ENCODE peak calls at places on chromosome 10, in five cellular contexts. One of them, this sample, is unnamed.
A peak's percentile ranks its signal among the peaks of the same experiment; 100 is the strongest.

GRCh38 chr10:29895436-29895835 is 163.9 kb downstream of the JCAD start:
- DNase-seq in heart left ventricle: peak; percentile 79
- DNase-seq in keratinocyte: no peak
- DNase-seq in AG04450: peak; percentile 86
- DNase-seq in sigmoid colon: peak; percentile 79
- DNase-seq in this sample: peak; percentile 90

GRCh38 chr10:90179696-90180407 is 478.5 kb downstream of the KIF20B start:
- DNase-seq in heart left ventricle: no peak
- DNase-seq in keratinocyte: peak; percentile 62
- DNase-seq in AG04450: peak; percentile 58
- DNase-seq in sigmoid colon: no peak
- DNase-seq in this sample: no peak

GRCh38 chr10:113558336-113558735 is 5.5 kb downstream of the HABP2 start:
- DNase-seq in heart left ventricle: no peak
- DNase-seq in keratinocyte: no peak
- DNase-seq in AG04450: no peak
- DNase-seq in sigmoid colon: no peak
- DNase-seq in this sample: no peak

GRCh38 chr10:129908406-129908805 is 55.7 kb downstream of the EBF3 start:
- DNase-seq in heart left ventricle: no peak
- DNase-seq in keratinocyte: no peak
- DNase-seq in AG04450: no peak
- DNase-seq in sigmoid colon: no peak
- DNase-seq in this sample: no peak

GRCh38 chr10:16854623-16855022 is 37.4 kb upstream of the RSU1 start:
- DNase-seq in heart left ventricle: no peak
- DNase-seq in keratinocyte: peak; percentile 66
- DNase-seq in AG04450: no peak
- DNase-seq in sigmoid colon: no peak
- DNase-seq in this sample: no peak

GRCh38 chr10:71985542-71986250 is 21.5 kb downstream of the CHST3 start:
- DNase-seq in heart left ventricle: no peak
- DNase-seq in keratinocyte: no peak
- DNase-seq in AG04450: no peak
- DNase-seq in sigmoid colon: no peak
- DNase-seq in this sample: peak; percentile 91

GRCh38 chr10:43409385-43410109 is 561 bp upstream of the HNRNPF start:
- DNase-seq in heart left ventricle: peak; percentile 71
- DNase-seq in keratinocyte: no peak
- DNase-seq in AG04450: no peak
- DNase-seq in sigmoid colon: peak; percentile 73
- DNase-seq in this sample: no peak

GRCh38 chr10:28558923-28559508 is 26.1 kb downstream of the WAC start:
- DNase-seq in heart left ventricle: no peak
- DNase-seq in keratinocyte: no peak
- DNase-seq in AG04450: no peak
- DNase-seq in sigmoid colon: no peak
- DNase-seq in this sample: no peak

GRCh38 chr10:43262902-43263466 is 3.9 kb downstream of the RASGEF1A start:
- DNase-seq in heart left ventricle: no peak
- DNase-seq in keratinocyte: no peak
- DNase-seq in AG04450: no peak
- DNase-seq in sigmoid colon: no peak
- DNase-seq in this sample: peak; percentile 83

GRCh38 chr10:6045600-6046457 is 16.3 kb downstream of the IL2RA start:
- DNase-seq in heart left ventricle: no peak
- DNase-seq in keratinocyte: no peak
- DNase-seq in AG04450: no peak
- DNase-seq in sigmoid colon: peak; percentile 15
- DNase-seq in this sample: no peak

GRCh38 chr10:8238989-8239388 is 184.5 kb downstream of the GATA3 start:
- DNase-seq in heart left ventricle: no peak
- DNase-seq in keratinocyte: no peak
- DNase-seq in AG04450: no peak
- DNase-seq in sigmoid colon: no peak
- DNase-seq in this sample: no peak

GRCh38 chr10:126063353-126063791 is 167.0 kb downstream of the FANK1 start:
- DNase-seq in heart left ventricle: no peak
- DNase-seq in keratinocyte: no peak
- DNase-seq in AG04450: peak; percentile 20
- DNase-seq in sigmoid colon: no peak
- DNase-seq in this sample: peak; percentile 91

GRCh38 chr10:27252267-27253000 is 11.8 kb upstream of the ACBD5 start:
- DNase-seq in heart left ventricle: peak; percentile 88
- DNase-seq in keratinocyte: no peak
- DNase-seq in AG04450: no peak
- DNase-seq in sigmoid colon: no peak
- DNase-seq in this sample: peak; percentile 97

GRCh38 chr10:37643187-37643586 is 214.2 kb downstream of the ZNF248 start:
- DNase-seq in heart left ventricle: no peak
- DNase-seq in keratinocyte: no peak
- DNase-seq in AG04450: no peak
- DNase-seq in sigmoid colon: no peak
- DNase-seq in this sample: no peak

GRCh38 chr10:37634351-37634880 is 223.0 kb downstream of the ZNF248 start:
- DNase-seq in heart left ventricle: no peak
- DNase-seq in keratinocyte: no peak
- DNase-seq in AG04450: no peak
- DNase-seq in sigmoid colon: no peak
- DNase-seq in this sample: no peak

GRCh38 chr10:37639200-37639599 is 218.2 kb downstream of the ZNF248 start:
- DNase-seq in heart left ventricle: no peak
- DNase-seq in keratinocyte: no peak
- DNase-seq in AG04450: no peak
- DNase-seq in sigmoid colon: no peak
- DNase-seq in this sample: no peak

GRCh38 chr10:37640301-37640700 is 217.1 kb downstream of the ZNF248 start:
- DNase-seq in heart left ventricle: no peak
- DNase-seq in keratinocyte: no peak
- DNase-seq in AG04450: no peak
- DNase-seq in sigmoid colon: no peak
- DNase-seq in this sample: no peak

GRCh38 chr10:37638569-37638968 is 218.8 kb downstream of the ZNF248 start:
- DNase-seq in heart left ventricle: no peak
- DNase-seq in keratinocyte: no peak
- DNase-seq in AG04450: no peak
- DNase-seq in sigmoid colon: no peak
- DNase-seq in this sample: no peak
- H3K27ac ChIP-seq in heart left ventricle: no peak overlapping the region
- H3K27ac ChIP-seq in keratinocyte: no peak overlapping the region
- H3K27ac ChIP-seq in AG04450: no peak overlapping the region
- H3K27ac ChIP-seq in sigmoid colon: no peak overlapping the region
- H3K27ac ChIP-seq in this sample: no peak overlapping the region

GRCh38 chr10:64369885-64370773 is 848.9 kb downstream of the REEP3 start:
- DNase-seq in heart left ventricle: no peak
- DNase-seq in keratinocyte: no peak
- DNase-seq in AG04450: no peak
- DNase-seq in sigmoid colon: no peak
- DNase-seq in this sample: no peak

GRCh38 chr10:64368298-64368697 is 847.1 kb downstream of the REEP3 start:
- DNase-seq in heart left ventricle: no peak
- DNase-seq in keratinocyte: no peak
- DNase-seq in AG04450: no peak
- DNase-seq in sigmoid colon: no peak
- DNase-seq in this sample: no peak

GRCh38 chr10:64363687-64364086 is 842.5 kb downstream of the REEP3 start:
- DNase-seq in heart left ventricle: no peak
- DNase-seq in keratinocyte: no peak
- DNase-seq in AG04450: no peak
- DNase-seq in sigmoid colon: no peak
- DNase-seq in this sample: peak; percentile 21

GRCh38 chr10:64365663-64366062 is 844.5 kb downstream of the REEP3 start:
- DNase-seq in heart left ventricle: no peak
- DNase-seq in keratinocyte: no peak
- DNase-seq in AG04450: no peak
- DNase-seq in sigmoid colon: no peak
- DNase-seq in this sample: no peak
- H3K27ac ChIP-seq in heart left ventricle: no peak overlapping the region
- H3K27ac ChIP-seq in keratinocyte: no peak overlapping the region
- H3K27ac ChIP-seq in AG04450: no peak overlapping the region
- H3K27ac ChIP-seq in sigmoid colon: no peak overlapping the region
- H3K27ac ChIP-seq in this sample: no peak overlapping the region

DNA sequence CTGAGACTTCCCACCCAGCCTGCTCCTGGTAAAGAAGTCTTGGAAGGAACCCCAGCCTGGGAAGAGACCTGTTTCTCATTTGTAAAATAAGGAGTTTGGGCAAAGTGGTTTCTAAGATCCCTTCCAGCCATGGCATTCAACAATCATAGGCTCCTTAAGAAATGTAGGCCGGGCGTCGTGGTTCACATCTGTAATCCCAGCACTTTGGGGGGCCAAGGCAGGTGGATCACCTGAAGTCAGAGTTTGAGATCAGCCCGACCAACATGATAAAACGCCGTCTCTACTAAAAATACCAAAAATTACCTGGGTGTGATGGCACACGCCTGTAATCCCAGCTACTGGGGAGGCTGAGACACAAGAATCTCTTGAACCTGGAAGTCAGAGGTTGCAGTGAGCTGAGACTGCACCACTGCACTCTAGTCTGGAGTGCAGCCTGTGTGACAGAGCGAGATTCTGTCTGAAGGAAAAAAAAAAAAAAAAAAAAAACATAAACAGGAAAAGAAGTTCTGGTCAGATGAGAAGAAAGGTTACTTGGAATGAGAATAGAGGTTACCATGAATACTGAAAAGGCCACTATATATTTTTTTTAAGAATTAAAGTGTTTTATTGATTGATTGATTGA is 15.9 kb downstream of the DLG5 start:
- DNase-seq in heart left ventricle: no peak
- DNase-seq in keratinocyte: no peak
- DNase-seq in AG04450: no peak
- DNase-seq in sigmoid colon: no peak
- DNase-seq in this sample: no peak
- H3K27ac ChIP-seq in heart left ventricle: no peak overlapping the region
- H3K27ac ChIP-seq in keratinocyte: peak overlapping the region; percentile 21
- H3K27ac ChIP-seq in AG04450: no peak overlapping the region
- H3K27ac ChIP-seq in sigmoid colon: peak overlapping the region; percentile 26
- H3K27ac ChIP-seq in this sample: peak overlapping the region; percentile 69

DNA sequence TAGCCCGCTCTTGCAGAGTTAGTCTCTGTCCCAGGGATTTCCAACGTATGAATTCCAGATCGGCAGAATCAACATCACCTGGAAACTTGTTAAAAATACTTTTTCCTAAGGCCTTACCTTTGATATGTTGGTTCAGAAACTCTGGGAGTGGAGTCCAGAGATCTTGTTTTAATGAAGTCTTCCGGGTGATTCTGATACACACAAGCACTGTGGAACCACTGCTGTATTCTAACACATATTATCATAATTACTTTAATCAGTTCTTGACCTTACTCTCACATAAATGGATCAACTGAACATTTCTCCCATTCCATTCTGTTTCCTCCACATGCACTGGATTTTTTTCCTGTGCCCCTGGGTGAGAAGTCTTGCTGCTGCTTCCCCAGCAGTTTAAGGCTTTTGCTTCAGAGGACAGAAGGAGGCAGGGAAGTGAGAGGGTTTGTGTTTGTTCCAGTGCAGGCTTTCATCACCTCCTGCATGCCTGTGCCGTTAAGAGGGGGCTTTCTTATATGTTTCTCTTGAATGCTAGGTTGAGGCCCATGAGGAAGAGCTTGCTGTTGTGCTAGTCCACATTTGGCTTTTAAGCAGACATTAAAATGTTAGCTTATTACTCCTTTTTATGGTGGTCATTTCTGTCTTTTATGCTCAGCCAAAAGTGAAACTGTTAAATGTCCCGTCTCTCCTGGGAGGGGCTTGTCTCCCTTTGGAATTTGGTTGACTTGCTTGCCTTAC is 32.4 kb downstream of the CCSER2 start:
- DNase-seq in heart left ventricle: no peak
- DNase-seq in keratinocyte: no peak
- DNase-seq in AG04450: no peak
- DNase-seq in sigmoid colon: no peak
- DNase-seq in this sample: no peak
- H3K27ac ChIP-seq in heart left ventricle: no peak overlapping the region
- H3K27ac ChIP-seq in keratinocyte: no peak overlapping the region
- H3K27ac ChIP-seq in AG04450: no peak overlapping the region
- H3K27ac ChIP-seq in sigmoid colon: peak overlapping the region; percentile 66
- H3K27ac ChIP-seq in this sample: peak overlapping the region; percentile 58

GRCh38 chr10:110822708-110823291 is 48.9 kb upstream of the PDCD4 start:
- DNase-seq in heart left ventricle: no peak
- DNase-seq in keratinocyte: no peak
- DNase-seq in AG04450: no peak
- DNase-seq in sigmoid colon: peak; percentile 64
- DNase-seq in this sample: no peak
- H3K27ac ChIP-seq in heart left ventricle: peak overlapping the region; percentile 89
- H3K27ac ChIP-seq in keratinocyte: no peak overlapping the region
- H3K27ac ChIP-seq in AG04450: no peak overlapping the region
- H3K27ac ChIP-seq in sigmoid colon: peak overlapping the region; percentile 88
- H3K27ac ChIP-seq in this sample: no peak overlapping the region

GRCh38 chr10:2121944-2122343 is 384.6 kb upstream of the ADARB2 start:
- DNase-seq in heart left ventricle: no peak
- DNase-seq in keratinocyte: no peak
- DNase-seq in AG04450: no peak
- DNase-seq in sigmoid colon: no peak
- DNase-seq in this sample: no peak

GRCh38 chr10:2120781-2121180 is 383.5 kb upstream of the ADARB2 start:
- DNase-seq in heart left ventricle: no peak
- DNase-seq in keratinocyte: no peak
- DNase-seq in AG04450: no peak
- DNase-seq in sigmoid colon: no peak
- DNase-seq in this sample: no peak

GRCh38 chr10:2119316-2119715 is 382.0 kb upstream of the ADARB2 start:
- DNase-seq in heart left ventricle: no peak
- DNase-seq in keratinocyte: peak; percentile 52
- DNase-seq in AG04450: no peak
- DNase-seq in sigmoid colon: no peak
- DNase-seq in this sample: no peak

GRCh38 chr10:2122431-2123124 is 385.3 kb upstream of the ADARB2 start:
- DNase-seq in heart left ventricle: no peak
- DNase-seq in keratinocyte: no peak
- DNase-seq in AG04450: no peak
- DNase-seq in sigmoid colon: no peak
- DNase-seq in this sample: no peak

DNA sequence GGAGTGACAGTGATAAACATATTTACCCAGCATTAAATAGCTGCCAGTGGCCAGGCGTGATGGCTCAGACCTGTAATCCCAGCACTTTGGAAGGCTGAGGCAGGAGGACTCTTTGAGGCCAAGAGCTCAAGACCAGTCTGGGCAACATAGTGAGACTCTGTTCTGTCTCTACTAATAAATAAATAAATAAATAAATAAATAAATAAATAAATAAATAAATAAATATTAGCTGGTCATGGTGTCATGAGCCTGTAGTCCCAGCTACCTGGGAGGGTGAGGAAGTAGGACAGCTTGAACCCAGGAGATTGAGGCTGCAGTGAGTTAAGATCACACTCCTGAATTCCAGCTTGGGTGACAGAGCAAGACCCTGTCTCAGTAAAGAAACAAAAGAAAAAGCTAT is 384.0 kb upstream of the ADARB2 start:
- DNase-seq in heart left ventricle: no peak
- DNase-seq in keratinocyte: no peak
- DNase-seq in AG04450: no peak
- DNase-seq in sigmoid colon: no peak
- DNase-seq in this sample: no peak
- H3K27ac ChIP-seq in heart left ventricle: no peak overlapping the region
- H3K27ac ChIP-seq in keratinocyte: no peak overlapping the region
- H3K27ac ChIP-seq in AG04450: no peak overlapping the region
- H3K27ac ChIP-seq in sigmoid colon: no peak overlapping the region
- H3K27ac ChIP-seq in this sample: no peak overlapping the region

GRCh38 chr10:35340975-35341374 is 4.7 kb downstream of the CCNY start:
- DNase-seq in heart left ventricle: no peak
- DNase-seq in keratinocyte: no peak
- DNase-seq in AG04450: no peak
- DNase-seq in sigmoid colon: no peak
- DNase-seq in this sample: no peak
- H3K27ac ChIP-seq in heart left ventricle: peak overlapping the region; percentile 59
- H3K27ac ChIP-seq in keratinocyte: no peak overlapping the region
- H3K27ac ChIP-seq in AG04450: no peak overlapping the region
- H3K27ac ChIP-seq in sigmoid colon: peak overlapping the region; percentile 48
- H3K27ac ChIP-seq in this sample: peak overlapping the region; percentile 23